ENCODE peak calls at places on chromosome 22, in six cellular contexts. One of them, this sample, is unnamed.
A peak's percentile ranks its signal among the peaks of the same experiment; 100 is the strongest.

GRCh38 chr22:27537481-27537891 is 264.1 kb downstream of the MN1 start:
- DNase-seq in iris pigment epithelial cell: peak; percentile 14
- DNase-seq in NCI-H510A treated with DMSO at 0.1 percent for 48 hours: no peak
- DNase-seq in activated CD4-positive, alpha-beta T cell treated with anti-CD3 and anti-CD28 coated beads for 24 hours: no peak
- DNase-seq in EL: no peak
- DNase-seq in transverse colon: peak; percentile 15
- DNase-seq in this sample: no peak

GRCh38 chr22:33337524-33337923 is 279.3 kb upstream of the SYN3 start:
- DNase-seq in iris pigment epithelial cell: no peak
- DNase-seq in NCI-H510A treated with DMSO at 0.1 percent for 48 hours: no peak
- DNase-seq in activated CD4-positive, alpha-beta T cell treated with anti-CD3 and anti-CD28 coated beads for 24 hours: no peak
- DNase-seq in EL: no peak
- DNase-seq in transverse colon: peak; percentile 44
- DNase-seq in this sample: no peak

GRCh38 chr22:47007496-47007895 is 245.0 kb downstream of the TBC1D22A start:
- DNase-seq in activated CD4-positive, alpha-beta T cell treated with anti-CD3 and anti-CD28 coated beads for 24 hours: no peak
- DNase-seq in iris pigment epithelial cell: no peak
- DNase-seq in transverse colon: no peak
- DNase-seq in NCI-H510A treated with DMSO at 0.1 percent for 48 hours: no peak
- DNase-seq in EL: no peak
- DNase-seq in this sample: no peak

GRCh38 chr22:36303874-36304273 is 50.9 kb downstream of the APOL1 start:
- DNase-seq in iris pigment epithelial cell: no peak
- DNase-seq in EL: no peak
- DNase-seq in transverse colon: peak; percentile 64
- DNase-seq in activated CD4-positive, alpha-beta T cell treated with anti-CD3 and anti-CD28 coated beads for 24 hours: no peak
- DNase-seq in NCI-H510A treated with DMSO at 0.1 percent for 48 hours: no peak
- DNase-seq in this sample: no peak

GRCh38 chr22:36658900-36659299 is 44.7 kb downstream of the CACNG2 start:
- DNase-seq in NCI-H510A treated with DMSO at 0.1 percent for 48 hours: no peak
- DNase-seq in transverse colon: no peak
- DNase-seq in iris pigment epithelial cell: peak; percentile 1
- DNase-seq in activated CD4-positive, alpha-beta T cell treated with anti-CD3 and anti-CD28 coated beads for 24 hours: no peak
- DNase-seq in EL: no peak
- DNase-seq in this sample: no peak

GRCh38 chr22:39471421-39472141 is 14.8 kb downstream of the MGAT3 start:
- DNase-seq in NCI-H510A treated with DMSO at 0.1 percent for 48 hours: peak; percentile 12
- DNase-seq in transverse colon: peak; percentile 34
- DNase-seq in activated CD4-positive, alpha-beta T cell treated with anti-CD3 and anti-CD28 coated beads for 24 hours: no peak
- DNase-seq in iris pigment epithelial cell: peak; percentile 73
- DNase-seq in EL: peak; percentile 79
- DNase-seq in this sample: no peak

GRCh38 chr22:24156146-24156914 is 25.0 kb upstream of the SUSD2 start:
- DNase-seq in activated CD4-positive, alpha-beta T cell treated with anti-CD3 and anti-CD28 coated beads for 24 hours: peak; percentile 46
- DNase-seq in EL: peak; percentile 62
- DNase-seq in iris pigment epithelial cell: peak; percentile 67
- DNase-seq in transverse colon: peak; percentile 54
- DNase-seq in NCI-H510A treated with DMSO at 0.1 percent for 48 hours: no peak
- DNase-seq in this sample: peak; percentile 63

GRCh38 chr22:22713416-22713815 is 69.0 kb downstream of the GGTLC2 start:
- DNase-seq in transverse colon: no peak
- DNase-seq in NCI-H510A treated with DMSO at 0.1 percent for 48 hours: no peak
- DNase-seq in iris pigment epithelial cell: no peak
- DNase-seq in EL: no peak
- DNase-seq in activated CD4-positive, alpha-beta T cell treated with anti-CD3 and anti-CD28 coated beads for 24 hours: no peak
- DNase-seq in this sample: no peak

GRCh38 chr22:38469306-38469781 is 1.4 kb downstream of the KDELR3 start:
- DNase-seq in iris pigment epithelial cell: no peak
- DNase-seq in transverse colon: no peak
- DNase-seq in EL: no peak
- DNase-seq in activated CD4-positive, alpha-beta T cell treated with anti-CD3 and anti-CD28 coated beads for 24 hours: no peak
- DNase-seq in NCI-H510A treated with DMSO at 0.1 percent for 48 hours: no peak
- DNase-seq in this sample: no peak

GRCh38 chr22:26259510-26259909 is 90.2 kb downstream of the SEZ6L start:
- DNase-seq in EL: peak; percentile 35
- DNase-seq in activated CD4-positive, alpha-beta T cell treated with anti-CD3 and anti-CD28 coated beads for 24 hours: no peak
- DNase-seq in NCI-H510A treated with DMSO at 0.1 percent for 48 hours: no peak
- DNase-seq in transverse colon: no peak
- DNase-seq in iris pigment epithelial cell: peak; percentile 3
- DNase-seq in this sample: no peak

GRCh38 chr22:36391648-36392047 is 3.9 kb upstream of the MYH9 start:
- DNase-seq in NCI-H510A treated with DMSO at 0.1 percent for 48 hours: no peak
- DNase-seq in transverse colon: peak; percentile 62
- DNase-seq in EL: no peak
- DNase-seq in iris pigment epithelial cell: no peak
- DNase-seq in activated CD4-positive, alpha-beta T cell treated with anti-CD3 and anti-CD28 coated beads for 24 hours: no peak
- DNase-seq in this sample: no peak

GRCh38 chr22:24953294-24954113 is 988 bp downstream of the KIAA1671 start:
- DNase-seq in transverse colon: peak; percentile 58
- DNase-seq in EL: no peak
- DNase-seq in activated CD4-positive, alpha-beta T cell treated with anti-CD3 and anti-CD28 coated beads for 24 hours: no peak
- DNase-seq in NCI-H510A treated with DMSO at 0.1 percent for 48 hours: peak; percentile 15
- DNase-seq in iris pigment epithelial cell: no peak
- DNase-seq in this sample: no peak

GRCh38 chr22:43006016-43006505 is 8.9 kb downstream of the PACSIN2 start:
- DNase-seq in transverse colon: no peak
- DNase-seq in EL: no peak
- DNase-seq in NCI-H510A treated with DMSO at 0.1 percent for 48 hours: no peak
- DNase-seq in iris pigment epithelial cell: no peak
- DNase-seq in activated CD4-positive, alpha-beta T cell treated with anti-CD3 and anti-CD28 coated beads for 24 hours: no peak
- DNase-seq in this sample: no peak

GRCh38 chr22:47337161-47337621 is 574.7 kb downstream of the TBC1D22A start:
- DNase-seq in iris pigment epithelial cell: peak; percentile 75
- DNase-seq in transverse colon: peak; percentile 14
- DNase-seq in EL: peak; percentile 54
- DNase-seq in activated CD4-positive, alpha-beta T cell treated with anti-CD3 and anti-CD28 coated beads for 24 hours: no peak
- DNase-seq in NCI-H510A treated with DMSO at 0.1 percent for 48 hours: peak; percentile 47
- DNase-seq in this sample: no peak

GRCh38 chr22:49489821-49490220 is 337.9 kb downstream of the BRD1 start:
- DNase-seq in EL: no peak
- DNase-seq in NCI-H510A treated with DMSO at 0.1 percent for 48 hours: no peak
- DNase-seq in iris pigment epithelial cell: no peak
- DNase-seq in transverse colon: no peak
- DNase-seq in activated CD4-positive, alpha-beta T cell treated with anti-CD3 and anti-CD28 coated beads for 24 hours: no peak
- DNase-seq in this sample: no peak

GRCh38 chr22:36362819-36363377 is 24.9 kb downstream of the MYH9 start:
- DNase-seq in iris pigment epithelial cell: no peak
- DNase-seq in EL: peak; percentile 75
- DNase-seq in transverse colon: no peak
- DNase-seq in activated CD4-positive, alpha-beta T cell treated with anti-CD3 and anti-CD28 coated beads for 24 hours: peak; percentile 35
- DNase-seq in NCI-H510A treated with DMSO at 0.1 percent for 48 hours: no peak
- DNase-seq in this sample: no peak

GRCh38 chr22:20464096-20464614 is 26.5 kb upstream of the SCARF2 start:
- DNase-seq in NCI-H510A treated with DMSO at 0.1 percent for 48 hours: no peak
- DNase-seq in iris pigment epithelial cell: no peak
- DNase-seq in activated CD4-positive, alpha-beta T cell treated with anti-CD3 and anti-CD28 coated beads for 24 hours: peak; percentile 26
- DNase-seq in EL: no peak
- DNase-seq in transverse colon: no peak
- DNase-seq in this sample: peak; percentile 6

This sample was measured in stimulated activated CD4-positive, alpha-beta T cell treated with anti-CD3 and anti-CD28 coated beads, TNF-alpha, amount 100 ng/mL, for 24 hours.